ENCODE peak calls at places on chromosomes 11 and 22, in seven cellular contexts. One of them, this sample, is unnamed.

GRCh38 chr11:72969894-72970335 is 155.7 kb downstream of the ATG16L2 start:
- DNase-seq in H9: no peak
- DNase-seq in mesendoderm: no peak
- DNase-seq in trophoblast cell: no peak
- DNase-seq in mesenchymal stem cell: peak; percentile 71
- DNase-seq in neuronal stem cell: no peak
- DNase-seq in H1: no peak
- DNase-seq in this sample: peak; percentile 88

GRCh38 chr11:41926339-41926738 is 466.9 kb upstream of the LRRC4C start:
- DNase-seq in H9: no peak
- DNase-seq in mesendoderm: no peak
- DNase-seq in trophoblast cell: no peak
- DNase-seq in mesenchymal stem cell: no peak
- DNase-seq in neuronal stem cell: no peak
- DNase-seq in H1: no peak
- DNase-seq in this sample: no peak

GRCh38 chr22:25627271-25627848 is 62.9 kb downstream of the GRK3 start:
- DNase-seq in H9: no peak
- DNase-seq in mesendoderm: peak; percentile 10
- DNase-seq in trophoblast cell: no peak
- DNase-seq in mesenchymal stem cell: peak; percentile 47
- DNase-seq in neuronal stem cell: no peak
- DNase-seq in H1: no peak
- DNase-seq in this sample: peak; percentile 12

GRCh38 chr11:112294688-112295340 is 34.2 kb upstream of the PLET1 start:
- DNase-seq in H9: no peak
- DNase-seq in mesendoderm: no peak
- DNase-seq in trophoblast cell: no peak
- DNase-seq in mesenchymal stem cell: peak; percentile 12
- DNase-seq in neuronal stem cell: no peak
- DNase-seq in H1: no peak
- DNase-seq in this sample: no peak

GRCh38 chr22:45731798-45732495 is 60.3 kb downstream of the ATXN10 start:
- DNase-seq in H9: no peak
- DNase-seq in mesendoderm: peak; percentile 38
- DNase-seq in trophoblast cell: no peak
- DNase-seq in mesenchymal stem cell: peak; percentile 47
- DNase-seq in neuronal stem cell: no peak
- DNase-seq in H1: no peak
- DNase-seq in this sample: peak; percentile 47

GRCh38 chr11:115657586-115657985 is 153.4 kb upstream of the CADM1 start:
- DNase-seq in H9: no peak
- DNase-seq in mesendoderm: no peak
- DNase-seq in trophoblast cell: no peak
- DNase-seq in mesenchymal stem cell: no peak
- DNase-seq in neuronal stem cell: no peak
- DNase-seq in H1: no peak
- DNase-seq in this sample: peak; percentile 70

GRCh38 chr11:30553521-30554110 is 32.5 kb downstream of the MPPED2 start:
- DNase-seq in H9: no peak
- DNase-seq in mesendoderm: peak; percentile 10
- DNase-seq in trophoblast cell: no peak
- DNase-seq in mesenchymal stem cell: peak; percentile 3
- DNase-seq in neuronal stem cell: no peak
- DNase-seq in H1: no peak
- DNase-seq in this sample: no peak

GRCh38 chr11:103806130-103806900 is 230.1 kb upstream of the DDI1 start:
- DNase-seq in H9: no peak
- DNase-seq in mesendoderm: no peak
- DNase-seq in trophoblast cell: no peak
- DNase-seq in mesenchymal stem cell: peak; percentile 78
- DNase-seq in neuronal stem cell: no peak
- DNase-seq in H1: no peak
- DNase-seq in this sample: peak; percentile 93

GRCh38 chr22:31607696-31608095 is 54.3 kb downstream of the PISD start:
- DNase-seq in H9: no peak
- DNase-seq in mesendoderm: no peak
- DNase-seq in trophoblast cell: no peak
- DNase-seq in mesenchymal stem cell: no peak
- DNase-seq in neuronal stem cell: no peak
- DNase-seq in H1: no peak
- DNase-seq in this sample: no peak

GRCh38 chr22:30878516-30879365 is 89.8 kb downstream of the MORC2 start:
- DNase-seq in H9: no peak
- DNase-seq in mesendoderm: no peak
- DNase-seq in trophoblast cell: no peak
- DNase-seq in mesenchymal stem cell: no peak
- DNase-seq in neuronal stem cell: no peak
- DNase-seq in H1: no peak
- DNase-seq in this sample: no peak

GRCh38 chr11:128575956-128576340 is 11.4 kb downstream of the ETS1 start:
- DNase-seq in H9: no peak
- DNase-seq in mesendoderm: no peak
- DNase-seq in trophoblast cell: no peak
- DNase-seq in mesenchymal stem cell: peak; percentile 82
- DNase-seq in neuronal stem cell: no peak
- DNase-seq in H1: no peak
- DNase-seq in this sample: peak; percentile 69

GRCh38 chr22:20237480-20238440 is 30.4 kb downstream of the RTN4R start:
- DNase-seq in H9: no peak
- DNase-seq in mesendoderm: no peak
- DNase-seq in trophoblast cell: peak; percentile 32
- DNase-seq in mesenchymal stem cell: no peak
- DNase-seq in neuronal stem cell: no peak
- DNase-seq in H1: no peak
- DNase-seq in this sample: no peak

GRCh38 chr11:96758957-96759356 is 369.1 kb downstream of the JRKL start:
- DNase-seq in H9: no peak
- DNase-seq in mesendoderm: no peak
- DNase-seq in trophoblast cell: no peak
- DNase-seq in mesenchymal stem cell: no peak
- DNase-seq in neuronal stem cell: no peak
- DNase-seq in H1: no peak
- DNase-seq in this sample: no peak
- H2BK5ac ChIP-seq in H9: no peak overlapping the region
- H2BK5ac ChIP-seq in mesendoderm: no peak overlapping the region
- H2BK5ac ChIP-seq in trophoblast cell: no peak overlapping the region
- H2BK5ac ChIP-seq in mesenchymal stem cell: no peak overlapping the region
- H2BK5ac ChIP-seq in neuronal stem cell: no peak overlapping the region
- H2BK5ac ChIP-seq in H1: no peak overlapping the region
- H2BK5ac ChIP-seq in this sample: no peak overlapping the region

DNA sequence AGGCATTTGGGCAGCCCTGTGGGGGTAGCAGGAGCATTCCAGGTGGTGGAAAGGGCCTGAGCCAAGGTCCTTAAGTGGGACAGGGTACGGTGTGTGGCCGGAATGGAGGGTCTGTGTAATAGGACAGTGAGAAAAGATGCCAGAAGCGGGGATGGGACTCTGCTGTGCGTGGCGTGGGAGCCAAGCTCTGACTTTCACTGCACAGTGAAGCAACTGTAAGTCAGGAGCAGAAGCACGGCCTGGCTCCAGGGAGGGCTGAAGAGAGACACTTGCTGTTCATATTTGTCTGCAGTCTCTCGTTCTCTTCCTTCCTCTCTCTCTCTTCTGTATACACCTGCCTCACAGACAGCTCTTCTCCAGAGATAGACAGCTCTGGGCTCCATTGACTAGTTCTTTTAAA is 1.9 kb downstream of the IL17RA start:
- DNase-seq in H9: no peak
- DNase-seq in mesendoderm: no peak
- DNase-seq in trophoblast cell: no peak
- DNase-seq in mesenchymal stem cell: no peak
- DNase-seq in neuronal stem cell: no peak
- DNase-seq in H1: no peak
- DNase-seq in this sample: no peak
- H2BK5ac ChIP-seq in H9: no peak overlapping the region
- H2BK5ac ChIP-seq in mesendoderm: no peak overlapping the region
- H2BK5ac ChIP-seq in trophoblast cell: no peak overlapping the region
- H2BK5ac ChIP-seq in mesenchymal stem cell: no peak overlapping the region
- H2BK5ac ChIP-seq in neuronal stem cell: no peak overlapping the region
- H2BK5ac ChIP-seq in H1: no peak overlapping the region
- H2BK5ac ChIP-seq in this sample: no peak overlapping the region

DNA sequence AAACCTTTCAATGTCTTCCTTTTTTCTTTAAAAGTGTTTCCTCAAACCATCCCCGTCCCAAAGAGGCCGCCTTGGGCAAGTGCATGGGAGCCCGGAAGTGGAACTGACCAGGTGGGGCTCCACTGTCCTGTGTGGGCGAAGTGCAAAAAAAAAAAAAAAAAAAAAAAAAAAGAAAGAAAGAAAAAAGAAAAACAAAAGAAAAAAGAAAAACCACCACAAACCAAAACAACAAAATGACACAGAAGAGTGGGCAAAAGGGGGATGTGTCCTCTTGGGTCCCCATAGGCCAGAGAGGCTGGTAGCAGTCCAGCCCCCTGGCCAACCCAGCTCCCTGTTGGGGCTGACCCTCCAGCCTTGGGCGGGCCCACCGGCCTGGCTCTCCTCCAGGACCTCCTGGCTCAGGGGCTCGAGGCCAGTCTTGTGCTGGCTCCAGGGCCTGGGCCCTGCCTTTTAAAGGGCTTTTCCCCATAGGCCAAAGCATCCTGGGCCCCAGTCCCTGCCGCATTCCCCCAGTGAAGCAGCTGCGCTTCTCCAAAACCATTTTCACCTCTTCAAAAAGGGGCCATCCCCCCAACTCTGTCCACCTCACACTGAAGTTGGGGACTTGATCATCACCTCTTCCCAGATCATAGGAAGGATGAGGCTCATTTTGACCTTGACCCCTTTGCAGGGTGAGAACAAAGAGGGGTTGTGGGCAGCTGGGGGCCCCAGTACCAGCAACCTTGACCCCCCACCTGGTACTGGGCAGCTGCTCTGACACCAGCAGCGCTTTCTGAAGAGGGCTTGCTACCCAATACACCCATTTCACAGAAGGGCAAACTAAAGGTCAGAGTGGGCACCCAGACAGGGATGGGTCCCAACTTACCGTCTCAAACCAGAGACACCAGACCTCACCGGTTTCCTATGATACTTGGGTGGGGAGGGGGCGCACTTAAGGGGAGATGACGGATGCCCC is 9.4 kb downstream of the CBX6 start:
- DNase-seq in H9: peak; percentile 54
- DNase-seq in mesendoderm: no peak
- DNase-seq in trophoblast cell: no peak
- DNase-seq in mesenchymal stem cell: no peak
- DNase-seq in neuronal stem cell: no peak
- DNase-seq in H1: no peak
- DNase-seq in this sample: no peak
- H2BK5ac ChIP-seq in H9: no peak overlapping the region
- H2BK5ac ChIP-seq in mesendoderm: no peak overlapping the region
- H2BK5ac ChIP-seq in trophoblast cell: no peak overlapping the region
- H2BK5ac ChIP-seq in mesenchymal stem cell: no peak overlapping the region
- H2BK5ac ChIP-seq in neuronal stem cell: no peak overlapping the region
- H2BK5ac ChIP-seq in H1: no peak overlapping the region
- H2BK5ac ChIP-seq in this sample: no peak overlapping the region

GRCh38 chr11:44371706-44372105 is 61.8 kb upstream of the ALX4 start:
- DNase-seq in H9: no peak
- DNase-seq in mesendoderm: no peak
- DNase-seq in trophoblast cell: no peak
- DNase-seq in mesenchymal stem cell: no peak
- DNase-seq in neuronal stem cell: no peak
- DNase-seq in H1: no peak
- DNase-seq in this sample: no peak
- H2BK5ac ChIP-seq in H9: no peak overlapping the region
- H2BK5ac ChIP-seq in mesendoderm: no peak overlapping the region
- H2BK5ac ChIP-seq in trophoblast cell: no peak overlapping the region
- H2BK5ac ChIP-seq in mesenchymal stem cell: no peak overlapping the region
- H2BK5ac ChIP-seq in neuronal stem cell: no peak overlapping the region
- H2BK5ac ChIP-seq in H1: no peak overlapping the region
- H2BK5ac ChIP-seq in this sample: no peak overlapping the region

DNA sequence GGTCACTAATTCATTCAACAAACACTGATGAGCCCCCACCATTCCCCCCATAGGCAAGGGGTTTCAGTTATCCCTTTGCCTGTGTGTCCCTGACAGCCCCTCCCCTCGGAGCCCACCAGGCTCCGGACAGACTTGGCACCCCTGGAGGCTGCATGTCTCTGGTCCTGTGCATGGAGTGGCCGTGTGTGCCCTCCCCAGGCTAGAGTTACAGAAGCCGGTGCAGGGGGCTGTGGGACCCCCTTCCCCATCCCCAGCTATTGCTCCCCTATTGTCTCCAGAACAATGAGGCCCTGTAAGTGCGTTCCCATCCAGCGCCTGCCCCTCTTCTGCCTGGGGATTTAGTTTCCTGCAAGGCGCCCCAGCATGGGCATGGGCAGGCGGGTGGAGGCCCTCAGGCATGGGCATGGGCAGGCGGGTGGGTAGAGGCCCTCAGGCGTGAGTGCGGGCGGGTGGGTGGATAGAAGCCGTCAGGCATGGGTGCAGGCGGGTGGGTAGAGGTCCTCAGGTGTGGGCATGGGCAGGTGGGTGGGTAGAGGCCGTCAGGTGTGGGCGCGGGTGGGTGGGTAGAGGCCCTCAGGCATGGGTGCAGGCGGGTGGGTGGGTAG is 1.5 kb downstream of the MUC2 start:
- DNase-seq in H9: no peak
- DNase-seq in mesendoderm: no peak
- DNase-seq in trophoblast cell: no peak
- DNase-seq in mesenchymal stem cell: no peak
- DNase-seq in neuronal stem cell: no peak
- DNase-seq in H1: no peak
- DNase-seq in this sample: no peak
- H2BK5ac ChIP-seq in H9: no peak overlapping the region
- H2BK5ac ChIP-seq in mesendoderm: no peak overlapping the region
- H2BK5ac ChIP-seq in trophoblast cell: no peak overlapping the region
- H2BK5ac ChIP-seq in mesenchymal stem cell: no peak overlapping the region
- H2BK5ac ChIP-seq in neuronal stem cell: no peak overlapping the region
- H2BK5ac ChIP-seq in H1: no peak overlapping the region
- H2BK5ac ChIP-seq in this sample: no peak overlapping the region

This sample was measured in IMR-90.